ENCODE peak calls at places on chromosomes 2 and 18, in nine cellular contexts. One of them, this sample, is unnamed.

GRCh38 chr2:197158591-197159550 is 151.7 kb downstream of the ANKRD44 start:
- DNase-seq in fibroblast of lung: peak; percentile 27
- DNase-seq in neural progenitor cell: no peak
- DNase-seq in brain microvascular endothelial cell: peak; percentile 37
- DNase-seq in IMR-90: peak; percentile 31
- DNase-seq in fibroblast of pulmonary artery: no peak
- DNase-seq in heart left ventricle: no peak
- DNase-seq in gastrocnemius medialis: no peak
- DNase-seq in upper lobe of right lung: no peak
- DNase-seq in this sample: no peak

GRCh38 chr2:215454519-215454918 is 18.7 kb upstream of the FN1 start:
- DNase-seq in gastrocnemius medialis: no peak
- DNase-seq in IMR-90: no peak
- DNase-seq in heart left ventricle: no peak
- DNase-seq in upper lobe of right lung: no peak
- DNase-seq in fibroblast of pulmonary artery: peak; percentile 74
- DNase-seq in fibroblast of lung: peak; percentile 27
- DNase-seq in brain microvascular endothelial cell: no peak
- DNase-seq in neural progenitor cell: peak; percentile 31
- DNase-seq in this sample: no peak

GRCh38 chr2:127145255-127145899 is 38.4 kb upstream of the BIN1 start:
- DNase-seq in upper lobe of right lung: no peak
- DNase-seq in IMR-90: peak; percentile 27
- DNase-seq in gastrocnemius medialis: peak; percentile 91
- DNase-seq in fibroblast of lung: peak; percentile 65
- DNase-seq in neural progenitor cell: no peak
- DNase-seq in heart left ventricle: no peak
- DNase-seq in fibroblast of pulmonary artery: no peak
- DNase-seq in brain microvascular endothelial cell: no peak
- DNase-seq in this sample: no peak

GRCh38 chr18:63970803-63971191 is 916 bp downstream of the SERPINB8 start:
- DNase-seq in IMR-90: peak; percentile 21
- DNase-seq in brain microvascular endothelial cell: no peak
- DNase-seq in neural progenitor cell: peak; percentile 48
- DNase-seq in heart left ventricle: peak; percentile 27
- DNase-seq in fibroblast of pulmonary artery: no peak
- DNase-seq in upper lobe of right lung: peak; percentile 83
- DNase-seq in fibroblast of lung: peak; percentile 51
- DNase-seq in gastrocnemius medialis: no peak
- DNase-seq in this sample: no peak

GRCh38 chr2:238063414-238064189 is 2.8 kb downstream of the SCLY start:
- DNase-seq in heart left ventricle: no peak
- DNase-seq in neural progenitor cell: peak; percentile 15
- DNase-seq in fibroblast of lung: no peak
- DNase-seq in upper lobe of right lung: no peak
- DNase-seq in brain microvascular endothelial cell: no peak
- DNase-seq in gastrocnemius medialis: no peak
- DNase-seq in fibroblast of pulmonary artery: no peak
- DNase-seq in IMR-90: no peak
- DNase-seq in this sample: no peak

GRCh38 chr2:69382547-69382946 is 4.5 kb downstream of the GFPT1 start:
- DNase-seq in upper lobe of right lung: no peak
- DNase-seq in neural progenitor cell: no peak
- DNase-seq in IMR-90: no peak
- DNase-seq in heart left ventricle: no peak
- DNase-seq in gastrocnemius medialis: no peak
- DNase-seq in fibroblast of pulmonary artery: no peak
- DNase-seq in fibroblast of lung: no peak
- DNase-seq in brain microvascular endothelial cell: no peak
- DNase-seq in this sample: no peak

GRCh38 chr18:8262221-8262620 is 347.0 kb upstream of the RAB12 start:
- DNase-seq in upper lobe of right lung: no peak
- DNase-seq in gastrocnemius medialis: no peak
- DNase-seq in fibroblast of lung: no peak
- DNase-seq in IMR-90: no peak
- DNase-seq in brain microvascular endothelial cell: no peak
- DNase-seq in neural progenitor cell: no peak
- DNase-seq in heart left ventricle: no peak
- DNase-seq in fibroblast of pulmonary artery: no peak
- DNase-seq in this sample: no peak

GRCh38 chr2:187369471-187369870 is 78.6 kb downstream of the CALCRL start:
- DNase-seq in neural progenitor cell: no peak
- DNase-seq in heart left ventricle: no peak
- DNase-seq in fibroblast of lung: no peak
- DNase-seq in IMR-90: peak; percentile 2
- DNase-seq in brain microvascular endothelial cell: no peak
- DNase-seq in gastrocnemius medialis: no peak
- DNase-seq in fibroblast of pulmonary artery: no peak
- DNase-seq in upper lobe of right lung: no peak
- DNase-seq in this sample: no peak

GRCh38 chr2:37916512-37917082 is 8.5 kb upstream of the RMDN2 start:
- DNase-seq in heart left ventricle: peak; percentile 47
- DNase-seq in fibroblast of lung: peak; percentile 100
- DNase-seq in neural progenitor cell: no peak
- DNase-seq in IMR-90: peak; percentile 96
- DNase-seq in brain microvascular endothelial cell: peak; percentile 57
- DNase-seq in upper lobe of right lung: no peak
- DNase-seq in fibroblast of pulmonary artery: peak; percentile 97
- DNase-seq in gastrocnemius medialis: peak; percentile 59
- DNase-seq in this sample: peak; percentile 42

GRCh38 chr18:79508565-79509535 is 113.1 kb downstream of the NFATC1 start:
- DNase-seq in neural progenitor cell: no peak
- DNase-seq in gastrocnemius medialis: peak; percentile 18
- DNase-seq in fibroblast of pulmonary artery: no peak
- DNase-seq in upper lobe of right lung: peak; percentile 65
- DNase-seq in heart left ventricle: no peak
- DNase-seq in brain microvascular endothelial cell: no peak
- DNase-seq in fibroblast of lung: no peak
- DNase-seq in IMR-90: no peak
- DNase-seq in this sample: no peak

GRCh38 chr2:224163573-224164307 is 124.7 kb upstream of the SERPINE2 start:
- DNase-seq in fibroblast of pulmonary artery: peak; percentile 78
- DNase-seq in brain microvascular endothelial cell: peak; percentile 54
- DNase-seq in neural progenitor cell: no peak
- DNase-seq in fibroblast of lung: peak; percentile 87
- DNase-seq in gastrocnemius medialis: no peak
- DNase-seq in heart left ventricle: peak; percentile 23
- DNase-seq in upper lobe of right lung: no peak
- DNase-seq in IMR-90: peak; percentile 64
- DNase-seq in this sample: no peak

GRCh38 chr2:82344670-82345069 is 2040.1 kb upstream of the LRRTM1 start:
- DNase-seq in neural progenitor cell: peak; percentile 54
- DNase-seq in brain microvascular endothelial cell: no peak
- DNase-seq in fibroblast of lung: no peak
- DNase-seq in IMR-90: no peak
- DNase-seq in heart left ventricle: no peak
- DNase-seq in gastrocnemius medialis: no peak
- DNase-seq in fibroblast of pulmonary artery: peak; percentile 40
- DNase-seq in upper lobe of right lung: no peak
- DNase-seq in this sample: no peak

GRCh38 chr18:25764777-25765176 is 325.6 kb downstream of the SS18 start:
- DNase-seq in fibroblast of pulmonary artery: no peak
- DNase-seq in brain microvascular endothelial cell: no peak
- DNase-seq in upper lobe of right lung: no peak
- DNase-seq in gastrocnemius medialis: no peak
- DNase-seq in fibroblast of lung: no peak
- DNase-seq in heart left ventricle: no peak
- DNase-seq in IMR-90: no peak
- DNase-seq in neural progenitor cell: no peak
- DNase-seq in this sample: no peak

GRCh38 chr18:2910261-2910660 is 63.5 kb downstream of the EMILIN2 start:
- DNase-seq in fibroblast of pulmonary artery: no peak
- DNase-seq in heart left ventricle: no peak
- DNase-seq in upper lobe of right lung: no peak
- DNase-seq in brain microvascular endothelial cell: no peak
- DNase-seq in fibroblast of lung: no peak
- DNase-seq in neural progenitor cell: no peak
- DNase-seq in gastrocnemius medialis: no peak
- DNase-seq in IMR-90: no peak
- DNase-seq in this sample: no peak

GRCh38 chr2:43174368-43175186 is 51.8 kb downstream of the ZFP36L2 start:
- DNase-seq in upper lobe of right lung: no peak
- DNase-seq in fibroblast of pulmonary artery: no peak
- DNase-seq in fibroblast of lung: no peak
- DNase-seq in brain microvascular endothelial cell: no peak
- DNase-seq in gastrocnemius medialis: no peak
- DNase-seq in neural progenitor cell: no peak
- DNase-seq in IMR-90: no peak
- DNase-seq in heart left ventricle: peak; percentile 68
- DNase-seq in this sample: no peak

GRCh38 chr2:44941551-44942234 is at the start of gene SIX3:
- DNase-seq in heart left ventricle: no peak
- DNase-seq in neural progenitor cell: peak; percentile 95
- DNase-seq in upper lobe of right lung: no peak
- DNase-seq in brain microvascular endothelial cell: no peak
- DNase-seq in fibroblast of lung: peak; percentile 84
- DNase-seq in IMR-90: no peak
- DNase-seq in fibroblast of pulmonary artery: no peak
- DNase-seq in gastrocnemius medialis: no peak
- DNase-seq in this sample: no peak

GRCh38 chr2:55949211-55949610 is 25.6 kb upstream of the EFEMP1 start:
- DNase-seq in gastrocnemius medialis: no peak
- DNase-seq in neural progenitor cell: no peak
- DNase-seq in brain microvascular endothelial cell: no peak
- DNase-seq in heart left ventricle: no peak
- DNase-seq in upper lobe of right lung: no peak
- DNase-seq in fibroblast of lung: no peak
- DNase-seq in IMR-90: no peak
- DNase-seq in fibroblast of pulmonary artery: no peak
- DNase-seq in this sample: no peak

DNA sequence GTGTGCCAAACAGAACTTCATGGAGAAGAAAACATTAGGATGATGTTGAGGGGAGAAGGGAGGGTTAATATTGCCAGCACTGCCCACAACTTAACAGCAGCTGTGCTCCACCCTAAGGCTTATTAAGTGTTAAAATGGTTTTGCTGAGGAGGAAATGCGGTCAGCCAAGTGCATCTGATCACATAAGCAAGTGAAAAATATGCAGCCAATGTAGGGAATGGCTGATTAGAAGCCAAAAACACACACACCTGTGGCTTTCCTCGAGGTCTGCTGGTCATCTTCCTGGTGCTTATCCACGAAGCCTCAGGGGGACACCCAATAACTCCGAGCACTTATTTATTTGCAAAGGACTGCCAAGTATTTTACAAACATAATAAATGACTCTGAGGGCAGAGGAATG is 66.3 kb upstream of the GPR45 start:
- DNase-seq in fibroblast of pulmonary artery: no peak
- DNase-seq in fibroblast of lung: peak; percentile 22
- DNase-seq in IMR-90: no peak
- DNase-seq in heart left ventricle: no peak
- DNase-seq in brain microvascular endothelial cell: no peak
- DNase-seq in upper lobe of right lung: no peak
- DNase-seq in neural progenitor cell: no peak
- DNase-seq in gastrocnemius medialis: no peak
- DNase-seq in this sample: no peak
- H3K4me3 ChIP-seq in fibroblast of pulmonary artery: no peak overlapping the region
- H3K4me3 ChIP-seq in fibroblast of lung: no peak overlapping the region
- H3K4me3 ChIP-seq in IMR-90: no peak overlapping the region
- H3K4me3 ChIP-seq in heart left ventricle: no peak overlapping the region
- H3K4me3 ChIP-seq in brain microvascular endothelial cell: no peak overlapping the region
- H3K4me3 ChIP-seq in upper lobe of right lung: no peak overlapping the region
- H3K4me3 ChIP-seq in neural progenitor cell: no peak overlapping the region
- H3K4me3 ChIP-seq in gastrocnemius medialis: no peak overlapping the region
- H3K4me3 ChIP-seq in this sample: no peak overlapping the region

DNA sequence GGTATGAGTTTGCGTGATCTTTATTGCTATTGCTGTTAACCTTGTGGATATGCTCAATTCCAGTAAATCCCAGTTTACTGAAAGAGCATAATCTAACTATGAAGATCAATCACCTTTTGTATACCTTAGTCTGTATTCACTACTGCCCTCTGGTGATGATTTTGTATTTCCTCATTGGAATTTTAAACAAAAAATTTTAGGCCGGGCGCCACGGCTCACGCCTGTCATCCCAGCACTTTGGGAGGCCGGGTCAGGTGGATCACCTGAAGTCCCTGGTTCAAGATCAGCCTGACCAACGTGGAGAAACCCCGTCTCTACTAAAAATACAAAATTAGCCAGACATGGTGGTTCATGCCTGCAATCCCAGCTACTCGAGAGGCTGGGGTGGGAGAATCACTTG is 5.1 kb downstream of the COMMD1 start:
- DNase-seq in fibroblast of pulmonary artery: peak; percentile 25
- DNase-seq in neural progenitor cell: peak; percentile 31
- DNase-seq in heart left ventricle: no peak
- DNase-seq in IMR-90: no peak
- DNase-seq in upper lobe of right lung: no peak
- DNase-seq in brain microvascular endothelial cell: no peak
- DNase-seq in fibroblast of lung: no peak
- DNase-seq in gastrocnemius medialis: no peak
- DNase-seq in this sample: no peak
- TF ChIP-seq CTCF in fibroblast of pulmonary artery: peak; percentile 28
- TF ChIP-seq CTCF in neural progenitor cell: peak; percentile 52
- TF ChIP-seq CTCF in heart left ventricle: no peak
- TF ChIP-seq CTCF in IMR-90: peak; percentile 25
- TF ChIP-seq CTCF in upper lobe of right lung: peak; percentile 17
- TF ChIP-seq CTCF in brain microvascular endothelial cell: peak; percentile 35
- TF ChIP-seq CTCF in fibroblast of lung: peak; percentile 29
- TF ChIP-seq CTCF in gastrocnemius medialis: no peak
- TF ChIP-seq CTCF in this sample: peak; percentile 10

DNA sequence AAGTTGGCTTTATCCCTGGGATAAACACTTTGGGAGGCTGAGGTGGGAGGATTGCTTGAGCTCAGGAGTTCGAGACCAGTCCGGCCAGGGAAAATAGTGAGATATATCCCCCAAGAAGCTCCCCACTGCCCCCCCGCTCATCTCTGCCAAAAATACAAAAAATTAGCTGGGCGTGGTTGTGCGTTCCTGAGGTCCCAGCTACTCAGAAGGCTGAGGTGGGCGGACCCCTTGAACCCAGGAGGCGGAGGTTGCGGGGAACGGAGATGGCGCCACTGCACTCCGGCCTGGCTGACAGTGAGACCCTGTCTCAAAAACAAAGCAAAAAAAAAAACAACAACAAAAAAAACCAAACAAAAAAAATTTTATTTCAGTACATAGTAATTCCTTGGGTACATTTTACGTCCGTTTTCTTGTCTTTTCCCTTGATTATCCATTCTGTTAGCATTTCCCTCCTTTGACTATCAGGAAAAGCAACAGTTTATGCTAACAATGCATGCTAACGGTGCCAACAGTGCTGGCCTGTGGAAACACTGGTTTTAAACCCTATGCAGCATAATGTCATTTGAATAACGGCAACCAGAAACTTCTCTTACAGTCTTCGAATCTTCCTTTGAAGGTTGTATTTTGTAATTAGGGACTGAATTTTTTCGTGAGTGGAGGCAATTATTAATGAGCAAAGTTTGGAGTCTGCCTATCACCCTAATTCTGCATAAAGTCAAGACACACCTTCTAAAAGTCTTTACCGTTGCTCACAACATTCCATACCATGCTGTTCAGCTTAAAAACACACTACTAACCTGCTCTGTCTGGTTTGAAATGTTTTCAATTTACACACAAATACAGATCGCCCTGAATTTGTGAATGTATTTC is 753 bp upstream of the MIB1 start:
- DNase-seq in fibroblast of lung: no peak
- DNase-seq in upper lobe of right lung: no peak
- DNase-seq in fibroblast of pulmonary artery: peak; percentile 28
- DNase-seq in brain microvascular endothelial cell: no peak
- DNase-seq in neural progenitor cell: peak; percentile 22
- DNase-seq in IMR-90: no peak
- DNase-seq in heart left ventricle: peak; percentile 17
- DNase-seq in gastrocnemius medialis: no peak
- DNase-seq in this sample: no peak
- H3K4me3 ChIP-seq in fibroblast of lung: peak overlapping the region; percentile 89
- H3K4me3 ChIP-seq in upper lobe of right lung: peak overlapping the region; percentile 73
- H3K4me3 ChIP-seq in fibroblast of pulmonary artery: peak overlapping the region; percentile 88
- H3K4me3 ChIP-seq in brain microvascular endothelial cell: peak overlapping the region; percentile 36
- H3K4me3 ChIP-seq in neural progenitor cell: peak overlapping the region; percentile 81
- H3K4me3 ChIP-seq in IMR-90: peak overlapping the region; percentile 19
- H3K4me3 ChIP-seq in heart left ventricle: peak overlapping the region; percentile 81
- H3K4me3 ChIP-seq in gastrocnemius medialis: peak overlapping the region; percentile 74
- H3K4me3 ChIP-seq in this sample: peak overlapping the region; percentile 69

GRCh38 chr2:199851499-199851816 is 466 bp upstream of the FTCDNL1 start:
- DNase-seq in heart left ventricle: no peak
- DNase-seq in IMR-90: no peak
- DNase-seq in neural progenitor cell: no peak
- DNase-seq in fibroblast of pulmonary artery: no peak
- DNase-seq in brain microvascular endothelial cell: no peak
- DNase-seq in gastrocnemius medialis: no peak
- DNase-seq in fibroblast of lung: no peak
- DNase-seq in upper lobe of right lung: peak; percentile 66
- DNase-seq in this sample: no peak
- TF ChIP-seq CTCF in heart left ventricle: peak; percentile 2
- TF ChIP-seq CTCF in IMR-90: no peak
- TF ChIP-seq CTCF in neural progenitor cell: no peak
- TF ChIP-seq CTCF in fibroblast of pulmonary artery: no peak
- TF ChIP-seq CTCF in brain microvascular endothelial cell: no peak
- TF ChIP-seq CTCF in gastrocnemius medialis: no peak
- TF ChIP-seq CTCF in fibroblast of lung: no peak
- TF ChIP-seq CTCF in upper lobe of right lung: no peak
- TF ChIP-seq CTCF in this sample: no peak

This sample was measured in HFF-Myc.